ENCODE peak calls at places on chromosome 12, in nine cellular contexts. C is SW480; X is T-helper 9 cell; I is ACHN; E is ELR; T is foreskin melanocyte; Y is activated CD4-positive, alpha-beta T cell treated with anti-CD3 and anti-CD28 coated beads for 36 hours; L is amniotic stem cell; N is B cell. D is an unnamed sample.

GRCh38 chr12:87679262-87679661 is 349.9 kb downstream of the C12orf50 start:
- DNase-seq in I (no peak), L (no peak), T (no peak), E (no peak), Y (no peak), X (no peak), C (no peak), N (no peak), D (no peak)

GRCh38 chr12:128164533-128164932 is 102.4 kb upstream of the TMEM132C start:
- DNase-seq in L (no peak), E (no peak), T (no peak), N (no peak), Y (no peak), I (no peak), C (no peak), X (no peak), D (no peak)

GRCh38 chr12:125533434-125534029 is 468.3 kb downstream of the AACS start:
- DNase-seq in L (no peak), N (no peak), E (no peak), X (no peak), Y (peak), I (peak), C (peak), T (no peak), D (peak)

GRCh38 chr12:69905801-69906200 is 80.8 kb downstream of the MYRFL start:
- DNase-seq in C (no peak), I (no peak), Y (no peak), E (no peak), X (no peak), N (no peak), T (no peak), L (no peak), D (no peak)

GRCh38 chr12:98743362-98743953 is 98.4 kb downstream of the APAF1 start:
- DNase-seq in E (peak), L (no peak), X (no peak), I (peak), N (peak), Y (peak), T (no peak), C (no peak), D (peak)

GRCh38 chr12:68303850-68304249 is 28.3 kb downstream of the MDM1 start:
- DNase-seq in L (no peak), X (no peak), N (no peak), C (no peak), E (no peak), I (no peak), Y (no peak), T (no peak), D (no peak)

GRCh38 chr12:38588618-38589309 is 272.2 kb downstream of the ALG10B start:
- DNase-seq in N (no peak), E (no peak), X (no peak), L (no peak), I (no peak), C (no peak), T (no peak), Y (no peak), D (peak)

GRCh38 chr12:2606186-2606910 is 188.4 kb upstream of the FKBP4 start:
- DNase-seq in T (no peak), I (no peak), L (no peak), C (no peak), X (no peak), N (no peak), Y (no peak), E (no peak), D (no peak)

GRCh38 chr12:6435941-6436715 is 8.6 kb upstream of the CD27 start:
- DNase-seq in E (no peak), I (no peak), C (no peak), X (no peak), Y (peak), L (no peak), T (no peak), N (no peak), D (no peak)

GRCh38 chr12:114400395-114400794 is 5.5 kb downstream of the TBX5 start:
- DNase-seq in Y (no peak), I (no peak), L (no peak), C (no peak), X (no peak), T (no peak), N (no peak), E (peak), D (no peak)

GRCh38 chr12:122870867-122871664 is 24.9 kb downstream of the VPS37B start:
- DNase-seq in C (no peak), L (no peak), X (no peak), Y (no peak), T (peak), I (no peak), N (no peak), E (no peak), D (no peak)

GRCh38 chr12:96265400-96265799 is 71.2 kb downstream of the ELK3 start:
- DNase-seq in I (no peak), N (no peak), L (no peak), Y (no peak), C (no peak), X (no peak), E (no peak), T (no peak), D (no peak)

GRCh38 chr12:56661979-56662638 is 16.3 kb upstream of the ATP5F1B start:
- DNase-seq in I (no peak), C (no peak), L (no peak), E (no peak), X (no peak), T (no peak), N (no peak), Y (no peak), D (no peak)

GRCh38 chr12:57087689-57088441 is 1.0 kb upstream of the NAB2 start:
- DNase-seq in Y (peak), N (peak), L (peak), E (peak), I (peak), T (peak), C (peak), X (peak), D (peak)

GRCh38 chr12:120991965-120992364 is 13.6 kb downstream of the HNF1A start:
- DNase-seq in N (no peak), Y (no peak), X (no peak), I (no peak), C (no peak), E (no peak), L (no peak), T (no peak), D (no peak)

GRCh38 chr12:106078358-106079025 is 60.3 kb downstream of the NUAK1 start:
- DNase-seq in Y (no peak), C (no peak), E (peak), X (no peak), T (no peak), L (no peak), I (peak), N (no peak), D (peak)

GRCh38 chr12:120342567-120343537 is 15.3 kb upstream of the PLA2G1B start:
- DNase-seq in I (no peak), T (no peak), Y (no peak), E (no peak), C (no peak), X (no peak), N (no peak), L (no peak), D (peak)

GRCh38 chr12:106682594-106683234 is 91.8 kb upstream of the RIC8B start:
- DNase-seq in C (peak), Y (no peak), I (peak), T (peak), L (no peak), N (no peak), E (peak), X (no peak), D (peak)

GRCh38 chr12:68538722-68539614 is 71.7 kb upstream of the RAP1B start:
- DNase-seq in X (peak), Y (peak), T (peak), N (peak), C (peak), L (no peak), E (no peak), I (no peak), D (peak)

GRCh38 chr12:47080725-47081502 is 1.2 kb upstream of the AMIGO2 start:
- DNase-seq in E (peak), T (no peak), L (no peak), N (peak), Y (peak), X (peak), I (peak), C (peak), D (peak)

GRCh38 chr12:18430425-18431048 is 169.2 kb downstream of the PIK3C2G start:
- DNase-seq in L (no peak), E (peak), N (no peak), X (no peak), Y (peak), C (peak), I (peak), T (peak), D (peak)

GRCh38 chr12:49621651-49622500 is 1.5 kb upstream of the PRPF40B start:
- DNase-seq in L (no peak), T (no peak), E (no peak), C (no peak), N (peak), Y (no peak), X (no peak), I (no peak), D (no peak)

GRCh38 chr12:78674311-78675085 is 190.1 kb upstream of the SYT1 start:
- DNase-seq in L (no peak), T (no peak), N (no peak), X (no peak), E (peak), Y (no peak), I (peak), C (no peak), D (no peak)

GRCh38 chr12:84136862-84137367 is 775.7 kb downstream of the SLC6A15 start:
- DNase-seq in L (no peak), T (no peak), Y (no peak), I (no peak), C (no peak), E (peak), X (no peak), N (no peak), D (no peak)

GRCh38 chr12:123967121-123967586 is 5.5 kb downstream of the CCDC92 start:
- DNase-seq in L (no peak), Y (no peak), C (no peak), T (no peak), X (no peak), E (peak), I (peak), N (no peak), D (no peak)

GRCh38 chr12:56487448-56488040 is 417 bp downstream of the GLS2 start:
- DNase-seq in L (no peak), T (no peak), Y (peak), C (peak), X (no peak), E (peak), I (peak), N (peak), D (peak)

GRCh38 chr12:51589060-51589459 is 2.0 kb upstream of the SCN8A start:
- DNase-seq in C (no peak), E (peak), N (no peak), X (no peak), I (no peak), Y (no peak), T (no peak), L (no peak), D (no peak)

GRCh38 chr12:106305376-106305775 is 2.8 kb downstream of the TCP11L2 start:
- DNase-seq in Y (no peak), I (no peak), C (no peak), N (no peak), T (no peak), X (no peak), L (no peak), E (no peak), D (no peak)

GRCh38 chr12:20040844-20041243 is 327.5 kb upstream of the PDE3A start:
- DNase-seq in N (no peak), L (no peak), C (no peak), E (no peak), I (no peak), Y (no peak), X (no peak), T (no peak), D (peak)

GRCh38 chr12:57127710-57128518 is at the start of gene LRP1:
- DNase-seq in L (peak), Y (peak), X (peak), I (peak), N (peak), T (peak), E (peak), C (peak), D (peak)

GRCh38 chr12:8045952-8046944 is 13.7 kb downstream of the FOXJ2 start:
- DNase-seq in T (peak), N (peak), E (peak), Y (peak), I (peak), X (peak), C (peak), L (peak), D (peak)

GRCh38 chr12:26109343-26109841 is 15.4 kb downstream of the BHLHE41 start:
- DNase-seq in T (no peak), E (no peak), L (no peak), I (no peak), N (no peak), C (no peak), Y (no peak), X (no peak), D (peak)

GRCh38 chr12:5083955-5084849 is 40.5 kb downstream of the KCNA5 start:
- DNase-seq in I (peak), T (peak), L (peak), N (peak), Y (peak), C (peak), X (no peak), E (peak), D (peak)

GRCh38 chr12:75658826-75659823 is 147.7 kb upstream of the KRR1 start:
- DNase-seq in Y (peak), E (peak), T (peak), X (no peak), C (peak), L (peak), N (no peak), I (peak), D (peak)

GRCh38 chr12:82524020-82524419 is 162.7 kb upstream of the TMTC2 start:
- DNase-seq in I (peak), X (no peak), C (no peak), E (no peak), T (no peak), Y (no peak), N (no peak), L (no peak), D (peak)

GRCh38 chr12:6187948-6188793 is 12.0 kb upstream of the CD9 start:
- DNase-seq in Y (no peak), C (peak), N (no peak), L (no peak), X (no peak), E (no peak), T (no peak), I (no peak), D (no peak)

GRCh38 chr12:93318720-93319522 is 58.8 kb upstream of the NUDT4 start:
- DNase-seq in N (no peak), L (no peak), X (no peak), C (peak), I (no peak), Y (no peak), E (no peak), T (no peak), D (no peak)